ENCODE peak calls at places on chromosomes 5 and 9, in seven cellular contexts. K, T, W, D, N, U and V are unnamed samples. For H3K36me3, the result is how much of the 10 kb centered on the place peaks cover.

GRCh38 chr9:91681461-91682305 is 258.1 kb upstream of the NFIL3 start:
- DNase-seq in K (peak), T (peak), W (peak), D (peak), N (peak), U (peak), V (peak)

GRCh38 chr5:120682851-120683250 is 218.8 kb downstream of the PRR16 start:
- DNase-seq in K (no peak), T (no peak), W (no peak), D (no peak), N (no peak), U (no peak), V (no peak)

GRCh38 chr5:8864053-8864452 is 681.8 kb downstream of the SEMA5A start:
- DNase-seq in K (no peak), T (no peak), W (no peak), D (peak), N (peak), U (no peak), V (peak)

GRCh38 chr9:29830815-29831214 is 2257.5 kb upstream of the C9orf72 start:
- DNase-seq in K (no peak), T (no peak), W (no peak), D (no peak), N (peak), U (no peak), V (no peak)

GRCh38 chr5:176822041-176822425 is 11.7 kb downstream of the UNC5A start:
- DNase-seq in K (no peak), T (no peak), W (no peak), D (no peak), N (no peak), U (no peak), V (no peak)

GRCh38 chr5:180601591-180602480 is 10.5 kb upstream of the SCGB3A1 start:
- DNase-seq in K (no peak), T (no peak), W (no peak), D (no peak), N (no peak), U (peak), V (peak)

GRCh38 chr5:15254607-15255006 is 245.4 kb upstream of the FBXL7 start:
- DNase-seq in K (no peak), T (no peak), W (no peak), D (no peak), N (no peak), U (no peak), V (no peak)

GRCh38 chr5:132427285-132428146 is 58.0 kb downstream of the SLC22A5 start:
- DNase-seq in K (no peak), T (peak), W (peak), D (peak), N (peak), U (peak), V (peak)

GRCh38 chr5:116789522-116789921 is 214.9 kb upstream of the SEMA6A start:
- DNase-seq in K (no peak), T (no peak), W (no peak), D (no peak), N (no peak), U (no peak), V (no peak)

GRCh38 chr5:68320094-68320986 is 104.8 kb downstream of the PIK3R1 start:
- DNase-seq in K (no peak), T (no peak), W (no peak), D (no peak), N (no peak), U (no peak), V (peak)

GRCh38 chr5:60339691-60340191 is 360.2 kb downstream of the DEPDC1B start:
- DNase-seq in K (peak), T (no peak), W (peak), D (no peak), N (no peak), U (peak), V (peak)

GRCh38 chr9:91775011-91775707 is 174.9 kb downstream of the ROR2 start:
- DNase-seq in K (peak), T (peak), W (peak), D (peak), N (peak), U (peak), V (peak)

GRCh38 chr5:163079618-163080017 is 357.8 kb upstream of the CCNG1 start:
- DNase-seq in K (no peak), T (no peak), W (no peak), D (peak), N (no peak), U (no peak), V (no peak)

GRCh38 chr9:34716711-34717110 is 6.8 kb upstream of the CCL21 start:
- DNase-seq in K (no peak), T (no peak), W (no peak), D (no peak), N (no peak), U (no peak), V (no peak)

GRCh38 chr9:124388275-124389048 is 26.8 kb downstream of the PSMB7 start:
- DNase-seq in K (no peak), T (no peak), W (no peak), D (no peak), N (no peak), U (no peak), V (no peak)

GRCh38 chr5:54753034-54753433 is 232.4 kb downstream of the ESM1 start:
- DNase-seq in K (no peak), T (no peak), W (no peak), D (peak), N (no peak), U (peak), V (no peak)

GRCh38 chr9:120713257-120714087 is 798 bp downstream of the MEGF9 start:
- DNase-seq in K (no peak), T (no peak), W (peak), D (peak), N (no peak), U (peak), V (peak)

GRCh38 chr9:17800397-17800796 is 221.5 kb downstream of the SH3GL2 start:
- DNase-seq in K (no peak), T (no peak), W (no peak), D (no peak), N (no peak), U (no peak), V (no peak)

GRCh38 chr9:18888241-18888794 is 144.7 kb downstream of the SAXO1 start:
- DNase-seq in K (peak), T (no peak), W (no peak), D (no peak), N (no peak), U (no peak), V (no peak)

GRCh38 chr5:95620870-95621838 is 1.3 kb downstream of the GPR150 start:
- DNase-seq in K (peak), T (no peak), W (peak), D (no peak), N (peak), U (peak), V (peak)

GRCh38 chr9:5895782-5896181 is 5.1 kb downstream of the MLANA start:
- DNase-seq in K (no peak), T (no peak), W (no peak), D (no peak), N (no peak), U (no peak), V (peak)

GRCh38 chr9:61666849-61667371 is 477.1 kb downstream of the SPATA31A7 start:
- DNase-seq in K (no peak), T (no peak), W (no peak), D (no peak), N (no peak), U (no peak), V (no peak)

GRCh38 chr9:33202552-33203300 is 35.6 kb upstream of the B4GALT1 start:
- DNase-seq in K (peak), T (no peak), W (peak), D (peak), N (no peak), U (peak), V (peak)

GRCh38 chr9:69834591-69835184 is 14.1 kb downstream of the CFAP95 start:
- DNase-seq in K (no peak), T (no peak), W (no peak), D (no peak), N (no peak), U (no peak), V (no peak)

GRCh38 chr9:130607640-130608420 is 28.5 kb downstream of the FUBP3 start:
- DNase-seq in K (no peak), T (no peak), W (no peak), D (no peak), N (no peak), U (no peak), V (peak)

GRCh38 chr5:1517838-1518237 is 5.9 kb downstream of the LPCAT1 start:
- DNase-seq in K (no peak), T (no peak), W (peak), D (no peak), N (no peak), U (peak), V (no peak)

GRCh38 chr5:24065786-24066185 is 558.4 kb downstream of the PRDM9 start:
- DNase-seq in K (no peak), T (no peak), W (no peak), D (no peak), N (no peak), U (no peak), V (no peak)

GRCh38 chr5:152314196-152314829 is 90.8 kb downstream of the NMUR2 start:
- DNase-seq in K (no peak), T (no peak), W (no peak), D (no peak), N (no peak), U (no peak), V (no peak)

GRCh38 chr9:35280394-35280793 is 118.6 kb downstream of the UNC13B start:
- DNase-seq in K (no peak), T (no peak), W (no peak), D (no peak), N (no peak), U (no peak), V (no peak)

GRCh38 chr9:127942152-127943010 is 4.7 kb upstream of the DPM2 start:
- DNase-seq in K (peak), T (no peak), W (peak), D (peak), N (peak), U (peak), V (peak)

GRCh38 chr9:77457916-77458592 is 190.1 kb downstream of the GNA14 start:
- DNase-seq in K (peak), T (no peak), W (peak), D (peak), N (peak), U (peak), V (peak)

GRCh38 chr5:180316586-180316985 is 24.7 kb upstream of the MAPK9 start:
- DNase-seq in K (no peak), T (no peak), W (no peak), D (no peak), N (no peak), U (peak), V (no peak)

DNA sequence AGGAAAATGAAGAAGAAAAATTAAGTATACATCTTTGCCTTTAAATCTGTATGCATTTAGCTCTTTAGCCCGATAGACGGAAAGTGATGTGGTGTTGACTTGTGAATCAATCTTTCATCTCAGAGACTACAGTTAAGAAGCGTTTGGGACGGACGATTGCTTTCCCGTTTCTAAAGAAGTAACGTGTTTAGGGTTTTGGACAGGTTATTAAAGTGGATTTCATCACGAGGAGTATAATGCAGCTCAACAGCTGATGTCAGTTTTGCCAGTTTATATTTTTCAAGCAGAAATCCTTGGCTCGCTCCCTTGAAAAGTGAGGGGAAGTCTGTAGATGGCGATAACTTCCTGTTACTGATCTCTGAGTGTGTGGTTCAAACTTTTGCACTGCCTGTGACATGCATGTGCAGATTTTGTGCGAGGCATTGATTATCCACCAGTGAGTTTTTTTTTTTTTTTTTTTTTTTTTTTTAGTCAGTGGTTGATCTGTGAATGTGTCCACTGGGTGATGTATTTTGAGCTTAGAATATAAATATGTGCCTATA is 1.1 kb downstream of the ADCY2 start:
- DNase-seq in K (no peak), T (no peak), W (no peak), D (no peak), N (no peak), U (no peak), V (no peak)
- H3K4me3 ChIP-seq in K (peak), T (no peak), W (peak), D (peak), N (peak), U (peak), V (peak)

GRCh38 chr9:114077162-114077837 is 800 bp downstream of the AMBP start:
- DNase-seq in K (no peak), T (no peak), W (no peak), D (no peak), N (no peak), U (no peak), V (no peak)
- H3K36me3 ChIP-seq in K (under half), T (under half), W (under half), D (under half), N (under half), U (under half), V (under half)

DNA sequence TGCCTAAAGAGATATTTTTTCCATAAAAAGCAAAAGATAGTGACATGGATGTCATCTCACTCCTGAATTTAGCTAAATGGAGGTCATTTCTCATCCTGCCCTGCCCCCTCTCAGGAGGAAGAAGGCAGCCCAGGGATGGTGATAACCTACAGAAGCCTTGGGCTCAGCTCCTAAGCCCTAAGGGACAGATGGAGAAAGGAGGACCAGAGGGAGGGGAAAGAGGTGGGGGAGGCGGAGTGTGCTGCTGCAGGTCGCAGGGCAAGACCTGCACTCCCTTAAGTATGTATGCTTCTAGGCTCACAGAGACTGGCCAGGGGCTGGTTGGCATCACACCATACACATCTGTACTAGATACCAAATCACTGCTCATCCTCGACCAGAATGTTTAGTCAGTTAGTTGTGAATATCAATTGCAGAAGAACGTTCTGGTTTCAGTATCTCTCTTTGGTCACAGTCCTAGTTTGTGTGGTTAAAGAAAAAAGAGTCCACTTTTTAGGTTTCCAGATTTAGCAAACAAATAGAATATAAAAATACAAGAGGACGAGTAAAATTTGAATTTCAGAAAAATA is 18.4 kb upstream of the CDKN2AIPNL start:
- DNase-seq in K (no peak), T (no peak), W (no peak), D (no peak), N (no peak), U (no peak), V (no peak)
- H3K4me3 ChIP-seq in K (no peak), T (no peak), W (no peak), D (no peak), N (no peak), U (no peak), V (no peak)

DNA sequence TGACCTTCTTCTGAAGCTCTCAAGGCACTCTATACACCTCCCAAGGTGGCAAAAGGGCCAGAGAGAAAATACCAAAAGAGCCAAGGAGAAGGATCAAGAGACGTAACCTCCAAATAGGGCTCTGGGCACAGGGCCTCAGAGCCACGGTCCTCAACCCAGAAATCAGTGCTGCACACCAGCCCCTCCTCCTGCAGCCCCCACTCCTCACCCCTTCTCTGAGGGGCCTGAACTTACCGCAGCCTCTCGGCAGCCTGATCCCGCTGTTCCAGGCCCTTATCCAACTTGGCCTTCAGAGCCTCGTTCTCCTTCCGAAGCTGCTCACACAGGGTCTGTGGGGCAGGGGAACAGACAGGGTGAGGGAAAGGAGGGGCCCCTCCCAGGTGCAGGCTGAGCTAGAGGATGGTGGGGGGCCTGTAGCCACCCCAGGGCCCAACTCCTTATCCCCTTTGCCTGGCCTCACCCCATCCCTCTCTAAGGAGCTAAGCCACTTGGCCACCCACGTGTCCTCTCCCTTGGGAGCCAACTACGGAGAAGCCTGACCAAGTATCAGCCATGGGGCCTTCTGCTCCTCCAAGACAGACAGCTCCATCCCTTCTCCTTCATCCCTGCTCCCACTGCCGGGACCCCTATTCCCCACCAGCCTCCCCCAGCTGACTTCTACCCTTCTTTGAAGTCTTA is 28.8 kb downstream of the TNIP1 start:
- DNase-seq in K (no peak), T (no peak), W (no peak), D (no peak), N (no peak), U (no peak), V (no peak)
- H3K36me3 ChIP-seq in K (half or more), T (half or more), W (half or more), D (under half), N (under half), U (under half), V (under half)

GRCh38 chr5:141680178-141680577 is 1.9 kb downstream of the ARAP3 start:
- DNase-seq in K (no peak), T (no peak), W (no peak), D (no peak), N (no peak), U (no peak), V (no peak)

GRCh38 chr5:141680751-141681201 is 1.3 kb downstream of the ARAP3 start:
- DNase-seq in K (peak), T (no peak), W (peak), D (no peak), N (no peak), U (no peak), V (no peak)

GRCh38 chr5:141681695-141682641 is at the start of gene ARAP3:
- DNase-seq in K (peak), T (peak), W (peak), D (no peak), N (peak), U (peak), V (peak)

GRCh38 chr5:141683596-141684161 is 1.6 kb upstream of the ARAP3 start:
- DNase-seq in K (no peak), T (no peak), W (no peak), D (no peak), N (no peak), U (no peak), V (no peak)

GRCh38 chr5:141681295-141681694 is 735 bp downstream of the ARAP3 start:
- DNase-seq in K (no peak), T (no peak), W (no peak), D (no peak), N (no peak), U (no peak), V (no peak)
- H3K4me3 ChIP-seq in K (peak), T (peak), W (peak), D (no peak), N (no peak), U (no peak), V (peak)

GRCh38 chr5:156907667-156908066 is 55.4 kb downstream of the TIMD4 start:
- DNase-seq in K (no peak), T (no peak), W (no peak), D (no peak), N (no peak), U (no peak), V (no peak)
- H3K36me3 ChIP-seq in K (under half), T (under half), W (under half), D (under half), N (under half), U (under half), V (under half)

DNA sequence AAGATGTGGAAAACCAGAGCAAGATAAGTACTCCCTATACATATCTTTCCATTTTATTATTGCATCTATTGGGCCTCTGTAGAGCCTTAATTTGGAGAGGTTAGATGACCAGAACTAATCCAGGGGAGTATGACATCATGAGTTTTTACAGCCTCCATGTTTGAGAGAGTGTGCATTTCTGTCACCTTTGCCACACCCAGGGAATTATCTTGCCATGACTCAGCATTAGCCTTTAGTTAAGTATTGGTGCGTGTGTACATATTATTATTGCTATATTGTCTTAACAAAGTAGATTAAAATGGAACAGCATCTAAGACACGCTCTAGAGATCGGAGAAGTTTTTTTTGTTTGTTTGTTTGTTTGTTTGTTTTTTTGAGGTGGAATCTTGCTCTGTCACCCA is 27.6 kb downstream of the DIMT1 start:
- DNase-seq in K (no peak), T (no peak), W (no peak), D (no peak), N (no peak), U (no peak), V (no peak)
- H3K4me3 ChIP-seq in K (no peak), T (no peak), W (no peak), D (no peak), N (no peak), U (no peak), V (no peak)